ENCODE peak calls at places on chromosomes 16 and 17, in seven cellular contexts. Z is A549; W is breast epithelium; X is skeletal muscle cell; Q is A673; A is GM10248; O is activated CD8-positive, alpha-beta T cell treated with anti-CD3 and anti-CD28 coated beads for 36 hours. M is an unnamed sample.

GRCh38 chr17:56914641-56915263 is 903 bp upstream of the TRIM25 start:
- DNase-seq in A (peak), W (no peak), O (peak), Z (peak), Q (no peak), X (no peak), M (no peak)

GRCh38 chr17:69757794-69758430 is 317.1 kb upstream of the KCNJ16 start:
- DNase-seq in Z (no peak), W (no peak), A (no peak), X (peak), Q (no peak), O (no peak), M (peak)

GRCh38 chr16:1900452-1900774 is 17.8 kb downstream of the HS3ST6 start:
- DNase-seq in X (no peak), W (no peak), A (no peak), Q (no peak), O (no peak), Z (no peak), M (no peak)

GRCh38 chr16:85563515-85564276 is 49.4 kb upstream of the GSE1 start:
- DNase-seq in Z (peak), A (no peak), X (no peak), O (no peak), Q (no peak), W (no peak), M (peak)

GRCh38 chr17:78817123-78817522 is 23.5 kb downstream of the USP36 start:
- DNase-seq in X (no peak), W (no peak), O (peak), Q (no peak), Z (no peak), A (no peak), M (no peak)

GRCh38 chr17:35588196-35588920 is 1.2 kb downstream of the AP2B1 start:
- DNase-seq in Z (peak), W (no peak), O (peak), A (peak), Q (no peak), X (peak), M (peak)

GRCh38 chr17:2279707-2280106 is 23.9 kb downstream of the SMG6 start:
- DNase-seq in A (no peak), O (no peak), W (no peak), X (no peak), Q (no peak), Z (no peak), M (no peak)

GRCh38 chr17:50943575-50943933 is 77.4 kb upstream of the TOB1 start:
- DNase-seq in Z (no peak), X (no peak), A (no peak), Q (no peak), O (no peak), W (no peak), M (no peak)

GRCh38 chr16:30144917-30145316 is 21.9 kb upstream of the MAPK3 start:
- DNase-seq in W (no peak), O (no peak), A (no peak), X (no peak), Z (no peak), Q (no peak), M (no peak)

GRCh38 chr17:47276868-47277267 is 23.2 kb downstream of the ITGB3 start:
- DNase-seq in O (no peak), W (peak), A (no peak), Z (peak), Q (peak), X (peak), M (peak)

GRCh38 chr16:75745242-75745641 is 19.0 kb upstream of the CPHXL start:
- DNase-seq in Z (no peak), W (no peak), A (no peak), O (no peak), Q (no peak), X (no peak), M (no peak)

GRCh38 chr16:29306953-29307597 is 99.4 kb downstream of the NPIPB11 start:
- DNase-seq in Z (no peak), A (no peak), W (no peak), O (no peak), Q (no peak), X (peak), M (peak)

GRCh38 chr16:88429387-88430184 is 23.5 kb upstream of the ZFPM1 start:
- DNase-seq in Z (no peak), W (no peak), O (no peak), X (no peak), A (no peak), Q (no peak), M (no peak)

GRCh38 chr16:1991135-1991551 is 1.4 kb downstream of the SYNGR3 start:
- DNase-seq in A (peak), Z (no peak), Q (no peak), O (peak), W (no peak), X (no peak), M (no peak)

GRCh38 chr16:11240636-11241473 is 15.1 kb downstream of the SOCS1 start:
- DNase-seq in O (no peak), X (no peak), A (no peak), W (no peak), Z (no peak), Q (no peak), M (no peak)

GRCh38 chr17:39751637-39752036 is 13.9 kb downstream of the GRB7 start:
- DNase-seq in X (no peak), O (no peak), Z (no peak), A (no peak), W (peak), Q (no peak), M (no peak)

M was measured in fibroblast of mammary gland.